ENCODE peak calls at places on chromosomes 2 and 18, in six cellular contexts. F is A549, E is adrenal gland, O is right atrium auricular region, M is endodermal cell, S is OCI-LY7. W is an unnamed sample. For H3K4me1 and H3K9me3, the result is how much of the 10 kb centered on the place peaks cover.

GRCh38 chr2:181268174-181268867 is 188.9 kb upstream of the ITGA4 start:
- DNase-seq in F (no peak), O (no peak), M (no peak), E (no peak), S (no peak), W (no peak)

GRCh38 chr2:237604960-237605359 is 14.4 kb upstream of the RAB17 start:
- DNase-seq in E (no peak), S (no peak), O (no peak), M (peak), F (peak), W (peak)

GRCh38 chr2:69734858-69735574 is 6.9 kb upstream of the ANXA4 start:
- DNase-seq in S (no peak), F (no peak), M (no peak), E (no peak), O (peak), W (no peak)

GRCh38 chr2:119282966-119283511 is 59.4 kb downstream of the STEAP3 start:
- DNase-seq in M (peak), O (no peak), F (no peak), E (peak), S (no peak), W (no peak)

GRCh38 chr2:222703866-222704265 is 32.4 kb downstream of the MOGAT1 start:
- DNase-seq in S (no peak), M (no peak), F (no peak), O (no peak), E (no peak), W (peak)

GRCh38 chr2:142131016-142131714 is at the start of gene LRP1B:
- DNase-seq in E (peak), M (peak), O (no peak), F (no peak), S (no peak), W (peak)

GRCh38 chr2:234412726-234413125 is 84.2 kb downstream of the ARL4C start:
- DNase-seq in M (no peak), S (no peak), O (no peak), F (peak), E (no peak), W (no peak)

GRCh38 chr18:53918091-53918490 is 306.4 kb downstream of the MBD2 start:
- DNase-seq in E (no peak), F (no peak), O (no peak), M (no peak), S (no peak), W (no peak)

GRCh38 chr18:32048507-32049091 is 30.0 kb downstream of the RNF125 start:
- DNase-seq in S (peak), M (no peak), F (peak), E (peak), O (peak), W (peak)

GRCh38 chr18:59649575-59649974 is 47.6 kb downstream of the CCBE1 start:
- DNase-seq in O (peak), M (no peak), E (no peak), S (no peak), F (no peak), W (no peak)

GRCh38 chr2:127563458-127564428 is 28.3 kb downstream of the MYO7B start:
- DNase-seq in F (no peak), E (no peak), S (no peak), M (peak), O (peak), W (no peak)

GRCh38 chr18:69649678-69650077 is 249.0 kb downstream of the DOK6 start:
- DNase-seq in E (no peak), S (no peak), M (no peak), F (no peak), O (no peak), W (no peak)

GRCh38 chr2:23523651-23524260 is 138.8 kb downstream of the KLHL29 start:
- DNase-seq in O (no peak), F (no peak), S (no peak), E (peak), M (no peak), W (no peak)

GRCh38 chr2:148554459-148555247 is 89.9 kb upstream of the EPC2 start:
- DNase-seq in S (no peak), M (peak), O (no peak), E (no peak), F (no peak), W (no peak)

GRCh38 chr2:43165378-43166025 is 60.9 kb downstream of the ZFP36L2 start:
- DNase-seq in F (no peak), S (peak), E (peak), M (peak), O (no peak), W (no peak)

GRCh38 chr2:86787701-86788100 is 3.0 kb downstream of the CD8A start:
- DNase-seq in F (peak), S (no peak), E (peak), M (no peak), O (no peak), W (peak)

GRCh38 chr2:1900736-1901135 is 156.4 kb upstream of the PXDN start:
- DNase-seq in S (no peak), E (no peak), O (peak), F (no peak), M (peak), W (peak)

GRCh38 chr2:43393918-43394317 is 167.5 kb upstream of the ZFP36L2 start:
- DNase-seq in O (no peak), S (no peak), F (no peak), M (no peak), E (no peak), W (no peak)

GRCh38 chr2:200426754-200427153 is 83.1 kb downstream of the KCTD18 start:
- DNase-seq in S (no peak), F (no peak), M (no peak), E (no peak), O (no peak), W (no peak)

GRCh38 chr2:57842531-57842930 is 204.1 kb upstream of the VRK2 start:
- DNase-seq in S (no peak), M (no peak), O (no peak), F (no peak), E (no peak), W (no peak)

GRCh38 chr2:68715353-68716041 is 19.1 kb upstream of the ARHGAP25 start:
- DNase-seq in O (no peak), S (peak), E (peak), M (peak), F (peak), W (peak)

GRCh38 chr2:40516604-40517003 is 64.7 kb upstream of the SLC8A1 start:
- DNase-seq in E (no peak), M (no peak), S (no peak), F (no peak), O (no peak), W (no peak)

GRCh38 chr2:214286011-214286410 is 124.8 kb upstream of the VWC2L start:
- DNase-seq in M (no peak), F (no peak), S (no peak), E (no peak), O (no peak), W (no peak)

GRCh38 chr2:101114815-101115214 is 36.4 kb downstream of the TBC1D8 start:
- DNase-seq in E (peak), M (no peak), F (no peak), O (no peak), S (no peak), W (no peak)

GRCh38 chr18:56306793-56307192 is 331.6 kb downstream of the TXNL1 start:
- DNase-seq in F (no peak), M (no peak), O (no peak), E (no peak), S (no peak), W (no peak)

GRCh38 chr2:168884990-168885389 is 5.2 kb downstream of the SPC25 start:
- DNase-seq in F (no peak), S (no peak), E (no peak), M (no peak), O (no peak), W (no peak)

GRCh38 chr18:45291616-45292612 is 323.4 kb upstream of the SLC14A2 start:
- DNase-seq in O (no peak), E (no peak), S (no peak), M (no peak), F (no peak), W (peak)

GRCh38 chr2:237441605-237442004 is 27.6 kb upstream of the COL6A3 start:
- DNase-seq in F (no peak), M (no peak), E (no peak), O (no peak), S (no peak), W (peak)

GRCh38 chr2:70851704-70852103 is 16.1 kb upstream of the CD207 start:
- DNase-seq in M (no peak), S (no peak), E (no peak), O (no peak), F (no peak), W (no peak)

GRCh38 chr2:13768274-13768673 is 864.2 kb upstream of the LRATD1 start:
- DNase-seq in S (no peak), M (no peak), F (no peak), O (no peak), E (no peak), W (no peak)

GRCh38 chr2:238167344-238167715 is 8.6 kb downstream of the ERFE start:
- DNase-seq in F (no peak), O (no peak), S (no peak), M (peak), E (no peak), W (no peak)

GRCh38 chr18:395481-396250 is 104.8 kb downstream of the COLEC12 start:
- DNase-seq in M (no peak), E (no peak), S (no peak), F (no peak), O (no peak), W (no peak)

GRCh38 chr2:40148344-40148743 is 303.5 kb downstream of the SLC8A1 start:
- DNase-seq in E (no peak), M (no peak), O (no peak), F (no peak), S (no peak), W (no peak)

GRCh38 chr2:181500201-181500600 is 43.0 kb downstream of the ITGA4 start:
- DNase-seq in F (no peak), E (no peak), M (no peak), S (no peak), O (no peak), W (no peak)

DNA sequence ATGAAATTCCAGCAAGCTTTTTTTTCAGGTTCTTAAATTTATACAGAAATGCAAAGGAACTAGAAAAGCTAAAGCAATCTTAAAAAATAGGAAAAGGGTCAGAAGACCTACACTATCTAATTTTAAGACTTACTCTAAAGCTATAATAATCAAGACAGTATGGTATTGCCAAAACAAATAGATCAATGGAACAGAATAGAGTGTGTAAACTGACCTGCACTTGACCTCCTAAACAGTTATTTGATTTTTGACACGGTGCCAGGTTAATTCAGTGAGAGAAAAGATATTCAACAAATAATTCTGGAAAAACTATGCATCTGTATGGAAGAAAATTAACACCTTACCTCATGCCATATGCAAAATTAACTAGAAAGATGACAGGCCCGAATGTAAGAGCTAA is 73.6 kb downstream of the OLA1 start:
- DNase-seq in E (no peak), S (no peak), F (no peak), O (no peak), M (no peak), W (no peak)
- H3K4me1 ChIP-seq in E (under half), S (under half), F (under half), O (under half), M (under half), W (under half)

DNA sequence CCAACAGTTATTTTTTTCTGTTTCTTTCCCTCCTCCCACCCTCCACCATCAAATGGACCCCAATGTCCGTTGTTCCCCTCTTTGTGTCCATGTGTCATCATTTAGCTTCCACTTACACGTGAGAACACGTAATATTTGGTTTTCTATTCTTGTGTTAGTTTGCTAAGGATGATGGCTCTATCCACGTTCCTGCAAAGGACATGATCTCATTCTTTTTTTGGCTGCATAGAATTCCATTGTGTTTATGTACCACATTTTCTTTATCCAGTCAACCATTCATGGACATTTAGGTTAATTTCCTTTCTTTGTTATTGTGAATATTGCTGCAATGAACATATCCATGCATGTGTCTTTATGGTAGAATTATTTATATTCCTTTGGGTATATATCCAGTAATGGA is 91.3 kb upstream of the TNP1 start:
- DNase-seq in O (no peak), M (no peak), E (no peak), S (no peak), F (no peak), W (no peak)
- H3K9me3 ChIP-seq in O (under half), M (under half), E (under half), S (under half), F (under half), W (under half)

GRCh38 chr2:74474899-74475298 is 2.4 kb upstream of the MRPL53 start:
- DNase-seq in M (peak), O (no peak), E (no peak), F (peak), S (no peak), W (no peak)
- TF ChIP-seq CTCF in M (peak), O (peak), E (no peak), F (peak), S (peak), W (peak)

GRCh38 chr2:3145471-3146027 is 232.1 kb downstream of the EIPR1 start:
- DNase-seq in E (no peak), M (no peak), F (no peak), O (no peak), S (peak), W (no peak)

GRCh38 chr2:3143602-3144001 is 234.0 kb downstream of the EIPR1 start:
- DNase-seq in E (no peak), M (peak), O (no peak), F (no peak), S (no peak), W (no peak)

GRCh38 chr2:3146175-3146574 is 231.4 kb downstream of the EIPR1 start:
- DNase-seq in E (no peak), M (no peak), S (peak), O (no peak), F (no peak), W (no peak)

GRCh38 chr2:3142961-3143571 is 234.6 kb downstream of the EIPR1 start:
- DNase-seq in E (peak), O (peak), M (peak), S (no peak), F (no peak), W (no peak)

GRCh38 chr2:3144856-3145255 is 232.8 kb downstream of the EIPR1 start:
- DNase-seq in E (no peak), F (no peak), O (no peak), S (no peak), M (no peak), W (no peak)
- H3K4me1 ChIP-seq in E (under half), F (under half), O (under half), S (half or more), M (under half), W (under half)

GRCh38 chr18:35588122-35588521 is 6.6 kb downstream of the GALNT1 start:
- DNase-seq in M (no peak), O (no peak), E (no peak), F (no peak), S (no peak), W (no peak)
- H3K9me3 ChIP-seq in M (half or more), O (under half), E (under half), F (under half), S (under half), W (under half)

GRCh38 chr2:178732913-178733312 is 74.3 kb downstream of the TTN start:
- DNase-seq in S (no peak), E (no peak), F (no peak), O (no peak), M (no peak), W (no peak)
- TF ChIP-seq CTCF in S (no peak), E (no peak), F (no peak), O (no peak), M (no peak), W (no peak)

GRCh38 chr2:85748039-85748438 is 5.8 kb upstream of the ATOH8 start:
- DNase-seq in E (no peak), O (no peak), S (peak), F (no peak), M (no peak), W (no peak)
- H3K4me1 ChIP-seq in E (under half), O (half or more), S (under half), F (half or more), M (under half), W (under half)

W was measured in cardiac muscle cell.